ENCODE peak calls at places on chromosomes 3 and 15, in seven cellular contexts. M is psoas muscle, H is HCT116, R is lung, X is Peyer's patch, V is keratinocyte, U is ovary. G is an unnamed sample. For H3K27me3 and H3K36me3, the result is how much of the 10 kb centered on the place peaks cover.

GRCh38 chr15:75130597-75131268 is 70.9 kb upstream of the C15orf39 start:
- DNase-seq in M (no peak), H (no peak), R (no peak), X (no peak), V (no peak), U (no peak), G (peak)

GRCh38 chr3:48428863-48429415 is 947 bp downstream of the PLXNB1 start:
- DNase-seq in M (peak), H (no peak), R (no peak), X (peak), V (no peak), U (peak), G (no peak)

GRCh38 chr3:48086736-48087470 is 70.7 kb upstream of the MAP4 start:
- DNase-seq in M (no peak), H (no peak), R (no peak), X (no peak), V (no peak), U (no peak), G (no peak)

GRCh38 chr15:68512578-68512977 is 66.2 kb upstream of the CORO2B start:
- DNase-seq in M (no peak), H (no peak), R (no peak), X (no peak), V (no peak), U (no peak), G (no peak)

GRCh38 chr15:54990793-54991192 is 205.9 kb downstream of the RSL24D1 start:
- DNase-seq in M (no peak), H (no peak), R (no peak), X (no peak), V (no peak), U (no peak), G (no peak)

GRCh38 chr3:139118835-139119234 is 74.1 kb upstream of the PRR23C start:
- DNase-seq in M (no peak), H (no peak), R (peak), X (no peak), V (no peak), U (no peak), G (no peak)

GRCh38 chr15:74790080-74790916 is 8.4 kb downstream of the CSK start:
- DNase-seq in M (peak), H (no peak), R (no peak), X (no peak), V (no peak), U (peak), G (peak)

GRCh38 chr3:50139308-50139707 is 15.8 kb upstream of the SEMA3F start:
- DNase-seq in M (no peak), H (no peak), R (no peak), X (no peak), V (no peak), U (no peak), G (no peak)

GRCh38 chr15:63939531-63940130 is 105.9 kb upstream of the HERC1 start:
- DNase-seq in M (peak), H (no peak), R (no peak), X (no peak), V (no peak), U (peak), G (no peak)

GRCh38 chr3:47772047-47772446 is 9.6 kb downstream of the SMARCC1 start:
- DNase-seq in M (no peak), H (no peak), R (no peak), X (no peak), V (no peak), U (no peak), G (no peak)

GRCh38 chr15:76196286-76196948 is 114.9 kb downstream of the ETFA start:
- DNase-seq in M (peak), H (peak), R (no peak), X (peak), V (no peak), U (peak), G (no peak)

GRCh38 chr15:77610731-77611130 is 22.0 kb downstream of the LINGO1 start:
- DNase-seq in M (no peak), H (no peak), R (no peak), X (no peak), V (no peak), U (no peak), G (no peak)

GRCh38 chr15:92665100-92665555 is 9.6 kb upstream of the FAM174B start:
- DNase-seq in M (no peak), H (no peak), R (no peak), X (no peak), V (no peak), U (peak), G (peak)

GRCh38 chr3:117114517-117115265 is 405.1 kb downstream of the TUSC7 start:
- DNase-seq in M (no peak), H (no peak), R (no peak), X (no peak), V (no peak), U (no peak), G (no peak)

GRCh38 chr3:126887686-126888085 is 95.2 kb upstream of the PLXNA1 start:
- DNase-seq in M (no peak), H (no peak), R (no peak), X (no peak), V (no peak), U (no peak), G (no peak)

GRCh38 chr3:27507515-27508266 is 23.5 kb upstream of the SLC4A7 start:
- DNase-seq in M (no peak), H (no peak), R (no peak), X (no peak), V (no peak), U (no peak), G (no peak)

GRCh38 chr15:72166716-72167417 is 30.7 kb downstream of the GRAMD2A start:
- DNase-seq in M (no peak), H (no peak), R (no peak), X (no peak), V (no peak), U (no peak), G (no peak)
- TF ChIP-seq CTCF in M (no peak), H (no peak), R (no peak), X (no peak), V (no peak), U (no peak), G (no peak)

GRCh38 chr3:129603561-129603942 is 2.9 kb downstream of the PLXND1 start:
- DNase-seq in M (no peak), H (no peak), R (no peak), X (no peak), V (no peak), U (no peak), G (no peak)
- H3K27me3 ChIP-seq in M (under half), H (under half), R (under half), X (under half), V (under half), U (under half), G (under half)

DNA sequence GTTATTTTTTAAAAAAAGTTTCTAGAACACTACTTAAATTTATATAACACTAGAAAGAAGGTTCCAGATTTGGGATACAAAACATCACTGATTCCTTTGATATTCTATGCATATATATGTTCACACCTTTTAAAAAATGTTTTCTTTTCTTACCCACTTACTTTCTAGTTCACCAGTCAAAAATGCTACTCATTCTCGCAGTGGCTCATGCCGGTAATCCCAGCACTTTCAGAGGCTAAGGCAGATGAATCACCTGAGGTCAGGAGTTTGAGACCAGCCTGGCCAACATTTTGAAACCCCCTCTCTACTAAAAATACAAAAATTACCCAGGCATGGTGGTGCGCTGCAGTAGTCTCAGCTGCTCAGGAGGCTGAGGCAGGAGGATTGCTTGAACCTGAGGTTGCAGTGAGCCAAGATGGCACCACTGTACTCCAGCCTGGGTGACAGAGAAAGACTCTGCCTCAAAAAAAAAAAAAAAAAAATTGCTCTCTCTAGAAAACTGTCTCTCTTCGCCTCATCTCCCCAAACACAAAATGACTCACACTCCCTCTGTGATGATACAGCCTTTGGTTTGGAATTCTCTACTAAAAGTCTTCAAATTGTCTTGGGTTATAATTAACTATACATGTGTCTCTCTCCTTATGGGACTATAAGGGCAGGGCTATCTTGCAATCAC is 52.6 kb upstream of the TGFBR2 start:
- DNase-seq in M (no peak), H (no peak), R (no peak), X (no peak), V (no peak), U (no peak), G (no peak)
- H3K36me3 ChIP-seq in M (under half), H (under half), R (under half), X (under half), V (under half), U (under half), G (under half)

DNA sequence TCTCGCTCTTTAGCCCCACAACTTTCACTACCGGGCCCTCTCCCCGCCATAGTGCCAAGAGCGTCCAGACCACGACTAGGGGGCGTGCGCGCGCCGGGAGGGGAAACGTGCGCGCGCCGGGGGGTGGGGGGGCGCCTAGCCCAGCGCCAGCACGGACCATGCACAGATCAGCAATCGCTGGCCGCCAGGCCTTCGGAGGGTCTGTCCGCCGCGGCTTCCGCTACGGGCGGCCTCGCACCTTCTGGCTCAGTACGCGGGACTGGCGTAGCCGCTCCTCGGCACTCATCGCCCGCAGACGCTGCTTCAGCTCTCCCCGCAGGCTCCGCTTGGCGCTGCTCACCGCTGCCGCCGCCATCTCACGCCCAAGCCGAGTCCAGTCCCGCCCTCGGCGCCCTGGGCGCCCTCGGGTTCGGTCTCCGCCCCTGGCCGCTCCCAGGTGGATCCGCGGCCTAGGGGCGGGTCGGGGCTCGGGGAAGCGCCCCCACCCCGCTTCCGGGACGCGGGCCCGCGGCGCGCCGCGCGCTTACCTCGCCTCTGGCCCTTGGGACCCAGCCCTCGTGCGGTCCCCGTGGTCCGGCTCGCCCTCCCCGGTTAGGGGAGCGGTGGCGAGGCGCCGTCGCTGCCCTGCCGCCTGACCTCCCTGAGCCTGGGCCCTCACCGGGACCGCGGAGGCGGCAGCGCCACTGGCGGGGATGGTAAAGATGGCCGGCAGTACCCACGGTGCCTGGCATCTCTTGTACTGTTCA is at the start of gene MTHFS:
- DNase-seq in M (peak), H (peak), R (peak), X (peak), V (peak), U (peak), G (peak)
- TF ChIP-seq CTCF in M (peak), H (peak), R (peak), X (peak), V (peak), U (peak), G (peak)

GRCh38 chr3:146854523-146854922 is 249.4 kb upstream of the PLSCR5 start:
- DNase-seq in M (no peak), H (no peak), R (no peak), X (no peak), V (no peak), U (no peak), G (no peak)
- H3K27me3 ChIP-seq in M (under half), H (under half), R (under half), X (under half), V (under half), U (under half), G (under half)

DNA sequence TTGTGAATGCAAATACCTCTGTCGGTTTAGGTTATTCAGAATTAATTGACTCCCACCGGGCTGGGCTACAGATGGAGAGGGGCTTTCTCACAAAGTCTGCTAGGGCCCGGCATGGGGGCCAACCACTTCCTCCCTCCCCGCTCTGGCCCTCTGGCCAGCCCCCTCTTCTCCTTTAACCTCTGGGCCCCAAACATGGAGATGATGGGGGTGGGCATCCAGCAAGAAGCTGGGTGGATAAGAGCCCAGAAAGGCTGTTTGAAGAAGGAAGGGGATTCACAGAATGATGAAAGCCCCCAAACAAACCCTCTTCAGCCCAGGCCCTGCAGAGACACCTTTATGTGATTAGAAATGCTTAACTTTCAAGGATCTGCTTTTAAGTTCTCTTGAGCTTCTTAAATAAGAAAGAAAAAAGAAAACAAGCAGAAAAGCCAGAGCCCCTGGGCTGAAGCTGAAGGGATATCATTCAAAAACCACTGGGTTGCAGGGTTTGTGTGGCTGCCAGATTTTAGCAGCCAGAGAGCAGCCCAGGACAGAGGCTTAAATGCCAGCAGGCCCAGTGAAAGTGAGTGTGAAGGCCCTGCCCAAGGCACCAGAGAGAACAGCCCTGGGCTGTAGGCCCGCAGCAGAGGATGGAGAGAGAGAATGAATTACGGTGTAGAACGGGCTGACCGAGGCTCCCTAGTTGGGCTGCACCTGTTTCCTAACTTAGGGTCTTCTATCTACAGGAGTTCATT is 106.4 kb upstream of the BOC start:
- DNase-seq in M (no peak), H (no peak), R (no peak), X (no peak), V (no peak), U (peak), G (no peak)
- H3K36me3 ChIP-seq in M (under half), H (under half), R (under half), X (under half), V (under half), U (under half), G (under half)

DNA sequence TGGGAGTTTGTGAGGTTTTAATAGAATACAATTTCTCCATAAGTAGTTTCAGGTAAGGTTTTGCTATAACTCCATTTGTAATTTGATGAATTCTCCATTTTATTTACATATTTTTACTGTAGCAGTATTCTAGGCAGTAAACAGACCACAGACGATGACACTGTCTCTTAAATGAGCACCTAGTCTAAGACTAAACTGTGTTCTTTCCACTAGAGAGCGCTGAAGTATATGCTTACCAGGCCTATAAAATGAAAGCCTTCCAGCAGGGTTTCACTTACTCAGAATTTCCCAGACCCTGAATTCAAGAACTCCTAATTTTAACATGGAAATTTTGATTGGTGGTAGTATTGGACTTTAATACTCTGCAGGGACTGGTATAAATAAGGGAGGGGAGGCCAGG is 41.6 kb downstream of the POLG start:
- DNase-seq in M (no peak), H (no peak), R (no peak), X (no peak), V (no peak), U (no peak), G (no peak)
- TF ChIP-seq CTCF in M (no peak), H (no peak), R (no peak), X (no peak), V (no peak), U (no peak), G (no peak)

G was measured in MM.1S.